ENCODE peak calls at places on chromosomes 1 and 21, in eight cellular contexts. G, X, I, V, N, P, S and B are unnamed samples. For H3K4me1 and H3K9me3, the result is how much of the 10 kb centered on the place peaks cover.

GRCh38 chr1:186763107-186763506 is 65.6 kb upstream of the PLA2G4A start:
- DNase-seq in G (no peak), X (no peak), I (peak), V (no peak), N (no peak), P (peak), S (no peak), B (no peak)

GRCh38 chr1:20339811-20340457 is 49.3 kb downstream of the VWA5B1 start:
- DNase-seq in G (no peak), X (no peak), I (no peak), V (no peak), N (no peak), P (no peak), S (no peak), B (no peak)

GRCh38 chr1:246280551-246280950 is 226.5 kb downstream of the SMYD3 start:
- DNase-seq in G (no peak), X (no peak), I (no peak), V (no peak), N (no peak), P (peak), S (no peak), B (no peak)

GRCh38 chr1:232905324-232906034 is 44.9 kb upstream of the NTPCR start:
- DNase-seq in G (no peak), X (no peak), I (no peak), V (no peak), N (no peak), P (no peak), S (no peak), B (no peak)

GRCh38 chr1:65178235-65178634 is 30.2 kb downstream of the AK4 start:
- DNase-seq in G (no peak), X (no peak), I (no peak), V (no peak), N (no peak), P (no peak), S (no peak), B (no peak)

GRCh38 chr1:162663589-162664030 is 31.3 kb downstream of the DDR2 start:
- DNase-seq in G (no peak), X (peak), I (no peak), V (no peak), N (peak), P (no peak), S (no peak), B (no peak)

GRCh38 chr1:5965586-5966131 is 26.6 kb downstream of the NPHP4 start:
- DNase-seq in G (no peak), X (no peak), I (no peak), V (no peak), N (no peak), P (no peak), S (no peak), B (no peak)

GRCh38 chr1:111804736-111805135 is 49.0 kb downstream of the DDX20 start:
- DNase-seq in G (no peak), X (no peak), I (no peak), V (no peak), N (no peak), P (no peak), S (no peak), B (no peak)

GRCh38 chr1:197731449-197731848 is 43.8 kb downstream of the DENND1B start:
- DNase-seq in G (no peak), X (no peak), I (no peak), V (no peak), N (no peak), P (no peak), S (no peak), B (no peak)

GRCh38 chr1:4115191-4115900 is 215.3 kb upstream of the C1orf174 start:
- DNase-seq in G (no peak), X (no peak), I (no peak), V (no peak), N (no peak), P (no peak), S (no peak), B (peak)

GRCh38 chr1:91803847-91804545 is 82.0 kb downstream of the TGFBR3 start:
- DNase-seq in G (no peak), X (no peak), I (no peak), V (peak), N (no peak), P (no peak), S (no peak), B (no peak)

GRCh38 chr1:34320081-34320480 is 143.4 kb downstream of the C1orf94 start:
- DNase-seq in G (no peak), X (no peak), I (no peak), V (no peak), N (no peak), P (no peak), S (no peak), B (no peak)

GRCh38 chr1:156342556-156342955 is 4.2 kb downstream of the TSACC start:
- DNase-seq in G (no peak), X (no peak), I (no peak), V (no peak), N (no peak), P (no peak), S (no peak), B (no peak)

GRCh38 chr1:223551610-223552009 is 113.9 kb downstream of the CAPN8 start:
- DNase-seq in G (no peak), X (no peak), I (no peak), V (no peak), N (no peak), P (no peak), S (no peak), B (no peak)

GRCh38 chr1:22133247-22133927 is 9.5 kb downstream of the WNT4 start:
- DNase-seq in G (no peak), X (no peak), I (no peak), V (no peak), N (no peak), P (no peak), S (peak), B (no peak)

GRCh38 chr1:159829822-159830455 is 3.3 kb downstream of the SLAMF8 start:
- DNase-seq in G (peak), X (no peak), I (no peak), V (no peak), N (no peak), P (no peak), S (peak), B (no peak)

GRCh38 chr1:13892141-13892670 is 192.2 kb downstream of the PRDM2 start:
- DNase-seq in G (no peak), X (no peak), I (no peak), V (no peak), N (no peak), P (no peak), S (no peak), B (no peak)

GRCh38 chr1:67427947-67428346 is 2.3 kb downstream of the SERBP1 start:
- DNase-seq in G (no peak), X (no peak), I (no peak), V (no peak), N (no peak), P (no peak), S (no peak), B (no peak)

GRCh38 chr1:67431156-67431765 is 1.1 kb upstream of the SERBP1 start:
- DNase-seq in G (no peak), X (no peak), I (no peak), V (no peak), N (no peak), P (no peak), S (no peak), B (no peak)

GRCh38 chr1:67429011-67429527 is 1.1 kb downstream of the SERBP1 start:
- DNase-seq in G (no peak), X (no peak), I (no peak), V (peak), N (no peak), P (no peak), S (no peak), B (no peak)

GRCh38 chr1:67430358-67431155 is at the start of gene SERBP1:
- DNase-seq in G (peak), X (peak), I (peak), V (peak), N (peak), P (peak), S (peak), B (peak)

GRCh38 chr1:67429528-67430357 is 459 bp downstream of the SERBP1 start:
- DNase-seq in G (peak), X (peak), I (no peak), V (peak), N (peak), P (peak), S (peak), B (peak)
- H3K4me1 ChIP-seq in G (half or more), X (under half), I (under half), V (under half), N (under half), P (under half), S (under half), B (under half)

GRCh38 chr1:228084797-228085196 is 2.3 kb downstream of the ARF1 start:
- DNase-seq in G (peak), X (no peak), I (no peak), V (no peak), N (no peak), P (no peak), S (no peak), B (peak)
- H3K4me3 ChIP-seq in G (peak), X (peak), I (peak), V (peak), N (no peak), P (no peak), S (peak), B (peak)

GRCh38 chr21:28235169-28235892 is 757.3 kb downstream of the LTN1 start:
- DNase-seq in G (no peak), X (no peak), I (no peak), V (no peak), N (no peak), P (no peak), S (peak), B (no peak)

GRCh38 chr21:28237661-28238060 is 755.0 kb downstream of the LTN1 start:
- DNase-seq in G (no peak), X (no peak), I (no peak), V (no peak), N (no peak), P (no peak), S (peak), B (no peak)

GRCh38 chr21:28239345-28239744 is 753.3 kb downstream of the LTN1 start:
- DNase-seq in G (no peak), X (no peak), I (no peak), V (no peak), N (no peak), P (no peak), S (peak), B (no peak)

DNA sequence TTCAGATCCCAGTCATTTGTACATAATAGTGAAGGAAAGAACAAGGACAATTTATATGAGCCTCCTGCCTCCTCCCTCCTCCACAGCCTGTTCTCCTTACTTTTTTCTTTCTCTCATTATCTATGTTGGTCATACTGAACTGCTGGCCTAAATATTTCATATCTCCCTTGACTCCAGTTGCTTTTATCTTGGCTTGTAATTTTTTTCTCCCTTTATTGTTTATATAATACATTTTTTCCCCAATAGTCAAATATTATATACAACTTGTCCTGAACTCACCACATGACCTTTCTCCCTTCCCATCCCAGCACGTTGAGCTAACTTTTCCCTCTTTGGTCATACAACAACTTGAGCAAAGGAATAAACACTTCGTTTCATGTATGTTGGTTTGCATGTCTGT is 752.1 kb downstream of the LTN1 start:
- DNase-seq in G (no peak), X (no peak), I (no peak), V (no peak), N (no peak), P (no peak), S (no peak), B (no peak)
- H3K9me3 ChIP-seq in G (under half), X (under half), I (under half), V (under half), N (under half), P (under half), S (under half), B (under half)

GRCh38 chr1:206958154-206958553 is 11.9 kb upstream of the PIGR start:
- DNase-seq in G (no peak), X (no peak), I (no peak), V (no peak), N (no peak), P (no peak), S (no peak), B (no peak)
- H3K4me1 ChIP-seq in G (under half), X (under half), I (under half), V (under half), N (under half), P (under half), S (under half), B (under half)

DNA sequence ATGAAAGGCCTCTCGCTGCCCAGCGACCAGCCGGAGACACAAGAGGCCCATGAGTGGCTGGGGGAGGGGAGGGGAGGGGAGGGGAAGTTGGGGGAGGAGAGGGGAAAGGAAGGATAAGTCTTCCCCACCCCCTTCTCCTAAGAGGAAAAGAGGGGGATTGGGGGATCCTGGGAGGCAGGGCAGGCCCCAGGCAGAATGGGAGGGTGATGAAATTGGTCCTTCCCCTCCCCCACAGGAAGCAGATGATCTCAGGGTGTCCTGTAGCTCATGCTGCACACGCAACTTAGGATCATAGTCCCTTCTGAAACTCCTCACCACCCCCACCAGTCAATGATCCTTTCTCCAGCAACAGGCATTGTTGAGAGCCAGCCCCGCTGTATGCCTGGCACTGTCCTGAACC is 45.8 kb downstream of the PAX7 start:
- DNase-seq in G (no peak), X (no peak), I (no peak), V (no peak), N (no peak), P (no peak), S (no peak), B (no peak)
- H3K4me3 ChIP-seq in G (no peak), X (no peak), I (no peak), V (no peak), N (no peak), P (no peak), S (no peak), B (no peak)

DNA sequence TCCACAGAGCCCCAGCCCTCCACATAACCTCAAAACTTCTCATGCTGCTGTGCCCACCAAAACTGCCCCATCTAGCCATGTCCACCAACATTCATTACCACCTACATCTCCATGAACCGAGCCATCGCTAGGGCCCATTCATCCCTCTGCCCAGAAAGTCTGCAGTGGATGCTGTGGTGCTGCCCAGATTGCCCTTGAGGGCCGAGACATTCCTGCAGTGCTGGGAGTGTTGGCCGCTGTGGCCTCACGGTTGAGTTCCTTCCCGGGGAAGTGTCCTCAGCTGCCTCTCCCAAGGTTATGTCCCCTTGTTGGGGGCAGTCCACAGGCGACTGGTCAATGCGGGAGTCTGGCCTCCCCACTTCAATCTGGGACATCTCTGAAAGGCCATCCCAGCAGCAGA is 30.3 kb upstream of the DMBX1 start:
- DNase-seq in G (no peak), X (no peak), I (no peak), V (no peak), N (no peak), P (no peak), S (no peak), B (no peak)
- H3K9me3 ChIP-seq in G (under half), X (under half), I (under half), V (under half), N (under half), P (under half), S (under half), B (under half)

DNA sequence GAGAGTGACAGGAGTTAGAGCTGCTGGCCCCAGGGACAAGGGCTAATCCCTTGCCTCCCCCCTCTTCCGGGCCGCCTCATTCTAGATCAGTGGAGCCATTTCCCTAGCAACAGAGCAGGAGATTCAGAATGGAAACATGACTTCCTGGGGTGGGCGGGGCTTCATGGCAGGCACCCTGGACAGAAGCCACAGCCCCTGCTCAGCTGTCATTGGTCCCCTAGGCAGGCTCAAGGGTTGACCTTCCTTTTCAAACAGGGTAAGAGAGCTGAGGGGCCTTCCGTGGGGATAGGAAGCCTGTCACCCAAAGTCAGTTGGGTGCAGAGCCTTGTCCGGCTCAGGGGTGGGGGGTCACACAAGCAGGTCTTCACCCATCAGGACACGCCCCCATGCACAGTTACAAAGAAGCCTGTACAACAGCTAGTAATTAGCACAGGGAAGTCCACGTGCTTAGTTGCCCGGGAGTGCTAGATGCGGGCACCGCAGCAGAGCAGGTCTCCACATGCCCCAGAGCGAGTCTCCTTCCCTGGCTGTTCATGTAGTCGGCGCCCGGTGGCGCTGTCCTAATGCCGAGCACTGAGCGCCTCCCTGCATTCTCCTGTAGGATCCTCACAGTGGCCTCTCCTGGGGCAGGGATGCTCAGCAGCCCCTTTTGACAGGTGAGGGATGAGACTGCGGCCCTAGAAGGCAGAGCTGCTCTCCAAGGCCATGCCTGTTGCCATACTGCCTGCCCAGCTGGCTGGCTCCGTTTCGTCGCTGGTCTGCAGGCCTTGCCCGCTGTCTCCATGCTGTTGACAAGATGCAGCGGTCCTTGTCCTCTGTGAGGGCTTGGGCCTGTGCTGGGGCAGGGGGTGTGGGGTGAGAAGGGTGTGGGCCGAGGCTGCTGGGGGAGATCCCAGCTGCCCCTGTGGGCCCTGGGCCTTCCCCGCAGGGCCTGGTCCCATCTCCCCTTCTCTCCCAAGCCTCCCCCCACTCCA is 5.1 kb downstream of the TMEM201 start:
- DNase-seq in G (peak), X (peak), I (no peak), V (peak), N (peak), P (peak), S (peak), B (peak)
- H3K4me1 ChIP-seq in G (half or more), X (under half), I (under half), V (under half), N (under half), P (under half), S (under half), B (under half)

GRCh38 chr1:107804746-107805145 is 160.2 kb downstream of the VAV3 start:
- DNase-seq in G (no peak), X (no peak), I (no peak), V (no peak), N (no peak), P (no peak), S (no peak), B (no peak)

GRCh38 chr1:107806902-107807301 is 158.1 kb downstream of the VAV3 start:
- DNase-seq in G (no peak), X (no peak), I (no peak), V (no peak), N (no peak), P (no peak), S (no peak), B (no peak)

GRCh38 chr1:107803579-107803978 is 161.4 kb downstream of the VAV3 start:
- DNase-seq in G (no peak), X (no peak), I (no peak), V (no peak), N (no peak), P (no peak), S (no peak), B (no peak)

GRCh38 chr1:107802654-107803053 is 162.3 kb downstream of the VAV3 start:
- DNase-seq in G (no peak), X (no peak), I (no peak), V (no peak), N (no peak), P (no peak), S (no peak), B (no peak)

DNA sequence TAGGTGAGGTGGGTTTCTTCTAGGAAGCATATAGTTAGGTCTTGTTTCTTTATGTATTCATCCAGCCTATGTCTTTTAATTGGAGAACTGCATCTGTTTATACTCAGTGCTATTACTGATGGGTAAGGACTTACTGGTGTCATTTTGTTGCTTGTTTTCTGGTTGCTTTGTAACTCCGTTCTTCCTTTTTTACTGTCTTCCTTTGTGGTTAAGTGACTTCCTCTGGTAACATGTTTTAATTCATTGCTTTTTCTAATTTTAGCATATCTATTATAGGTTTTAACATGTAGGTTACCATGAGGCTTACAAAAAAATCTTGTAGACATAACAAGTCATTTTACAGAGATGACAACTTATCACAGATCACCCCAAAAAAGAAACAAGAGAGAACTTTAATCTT is 160.8 kb downstream of the VAV3 start:
- DNase-seq in G (no peak), X (no peak), I (no peak), V (peak), N (no peak), P (no peak), S (no peak), B (no peak)
- H3K4me3 ChIP-seq in G (no peak), X (no peak), I (no peak), V (no peak), N (no peak), P (no peak), S (no peak), B (no peak)